ENCODE peak calls at places on chromosomes 11 and 22, in four cellular contexts. One of them, this sample, is unnamed.

GRCh38 chr11:134537941-134538340 is 125.9 kb upstream of the B3GAT1 start:
- DNase-seq in HepG2: no peak
- DNase-seq in body of pancreas: peak
- DNase-seq in heart left ventricle: peak
- DNase-seq in this sample: no peak

GRCh38 chr11:16897460-16898061 is 116.7 kb downstream of the PLEKHA7 start:
- DNase-seq in HepG2: no peak
- DNase-seq in body of pancreas: no peak
- DNase-seq in heart left ventricle: no peak
- DNase-seq in this sample: no peak

GRCh38 chr11:97934572-97935208 is 1086.1 kb upstream of the CNTN5 start:
- DNase-seq in HepG2: no peak
- DNase-seq in body of pancreas: no peak
- DNase-seq in heart left ventricle: no peak
- DNase-seq in this sample: no peak

GRCh38 chr11:289145-289705 is 299 bp downstream of the PGGHG start:
- DNase-seq in HepG2: no peak
- DNase-seq in body of pancreas: no peak
- DNase-seq in heart left ventricle: no peak
- DNase-seq in this sample: peak

GRCh38 chr22:25406510-25407210 is 157.8 kb upstream of the GRK3 start:
- DNase-seq in HepG2: peak
- DNase-seq in body of pancreas: no peak
- DNase-seq in heart left ventricle: peak
- DNase-seq in this sample: no peak

GRCh38 chr11:9250139-9250582 is 15.0 kb downstream of the DENND5A start:
- DNase-seq in HepG2: no peak
- DNase-seq in body of pancreas: no peak
- DNase-seq in heart left ventricle: no peak
- DNase-seq in this sample: no peak

GRCh38 chr11:115325523-115325922 is 178.7 kb downstream of the CADM1 start:
- DNase-seq in HepG2: no peak
- DNase-seq in body of pancreas: no peak
- DNase-seq in heart left ventricle: no peak
- DNase-seq in this sample: no peak

GRCh38 chr11:8671242-8671641 is 11.2 kb downstream of the TRIM66 start:
- DNase-seq in HepG2: no peak
- DNase-seq in body of pancreas: no peak
- DNase-seq in heart left ventricle: peak
- DNase-seq in this sample: peak

GRCh38 chr11:84526250-84526649 is 1100.9 kb downstream of the DLG2 start:
- DNase-seq in HepG2: no peak
- DNase-seq in body of pancreas: no peak
- DNase-seq in heart left ventricle: no peak
- DNase-seq in this sample: no peak

GRCh38 chr11:119018074-119018938 is at the start of the genes RPS25 and TRAPPC4:
- DNase-seq in HepG2: peak
- DNase-seq in body of pancreas: peak
- DNase-seq in heart left ventricle: peak
- DNase-seq in this sample: peak
- TF ChIP-seq POLR2A in HepG2: peak
- TF ChIP-seq POLR2A in body of pancreas: peak
- TF ChIP-seq POLR2A in heart left ventricle: peak
- TF ChIP-seq POLR2A in this sample: peak

GRCh38 chr11:76462317-76462716 is 17.5 kb downstream of the EMSY start:
- DNase-seq in HepG2: no peak
- DNase-seq in body of pancreas: no peak
- DNase-seq in heart left ventricle: no peak
- DNase-seq in this sample: no peak
- H3K27ac ChIP-seq in HepG2: no peak
- H3K27ac ChIP-seq in body of pancreas: no peak
- H3K27ac ChIP-seq in heart left ventricle: no peak
- H3K27ac ChIP-seq in this sample: no peak

GRCh38 chr11:62923634-62924411 is 2.7 kb upstream of the CHRM1 start:
- DNase-seq in HepG2: no peak
- DNase-seq in body of pancreas: no peak
- DNase-seq in heart left ventricle: no peak
- DNase-seq in this sample: no peak

GRCh38 chr11:62925745-62926668 is 4.8 kb upstream of the CHRM1 start:
- DNase-seq in HepG2: no peak
- DNase-seq in body of pancreas: no peak
- DNase-seq in heart left ventricle: no peak
- DNase-seq in this sample: no peak

GRCh38 chr11:62922653-62923371 is 1.6 kb upstream of the CHRM1 start:
- DNase-seq in HepG2: no peak
- DNase-seq in body of pancreas: no peak
- DNase-seq in heart left ventricle: no peak
- DNase-seq in this sample: no peak

GRCh38 chr11:62926669-62927455 is 5.7 kb upstream of the CHRM1 start:
- DNase-seq in HepG2: no peak
- DNase-seq in body of pancreas: no peak
- DNase-seq in heart left ventricle: no peak
- DNase-seq in this sample: no peak

DNA sequence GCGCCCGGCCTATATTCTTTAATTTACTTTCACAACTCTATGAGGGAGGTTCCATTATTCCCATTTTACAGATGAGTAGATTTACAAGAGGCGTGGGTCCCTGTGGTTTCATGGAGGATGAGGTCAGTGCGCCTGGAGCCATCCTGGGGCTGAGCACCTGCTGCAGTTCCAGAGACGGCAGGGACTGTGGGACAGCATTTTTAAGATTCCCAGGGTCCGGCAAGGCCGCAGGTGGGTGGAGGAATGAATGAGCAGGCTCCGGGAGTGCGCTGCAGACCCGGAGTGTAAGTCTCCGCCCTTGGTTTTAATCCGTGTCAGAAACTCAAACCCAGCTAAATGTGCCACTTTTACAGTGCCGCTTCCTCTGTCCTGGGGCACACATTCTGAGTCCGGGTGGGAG is 4.1 kb upstream of the CHRM1 start:
- DNase-seq in HepG2: no peak
- DNase-seq in body of pancreas: no peak
- DNase-seq in heart left ventricle: no peak
- DNase-seq in this sample: no peak
- H3K4me3 ChIP-seq in HepG2: no peak
- H3K4me3 ChIP-seq in body of pancreas: no peak
- H3K4me3 ChIP-seq in heart left ventricle: no peak
- H3K4me3 ChIP-seq in this sample: no peak

DNA sequence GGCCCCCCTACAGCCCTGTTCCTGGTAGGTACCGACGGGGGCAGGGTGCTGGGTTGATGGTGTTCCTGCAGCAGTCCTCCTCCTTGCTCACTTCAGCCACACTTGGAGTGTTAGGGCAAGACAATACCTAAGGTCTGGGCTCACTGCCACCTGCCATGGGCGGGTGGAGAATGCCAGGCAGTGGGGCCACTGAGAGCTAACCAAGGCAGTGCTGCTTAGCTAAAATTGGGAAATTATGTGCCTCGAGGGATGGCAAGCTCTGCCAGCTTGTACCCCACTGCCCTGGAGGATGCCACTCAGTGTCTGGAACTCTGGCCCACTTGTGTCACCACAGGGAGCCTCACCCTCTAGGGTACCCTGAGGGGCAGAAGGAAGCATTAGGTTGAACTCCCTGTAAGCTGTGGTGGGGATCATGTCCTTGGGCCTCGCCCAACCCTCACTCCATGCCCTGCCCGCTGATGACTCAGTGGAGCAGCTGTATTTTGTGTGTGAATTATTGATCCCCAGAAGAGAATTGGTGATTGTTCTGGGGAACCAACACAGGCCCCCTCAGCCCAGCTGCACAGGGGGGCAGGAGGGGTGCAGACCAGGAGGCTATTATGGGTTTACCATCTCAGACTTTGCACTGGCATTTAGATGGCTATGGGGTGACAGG is 17.7 kb downstream of the PHLDB1 start:
- DNase-seq in HepG2: no peak
- DNase-seq in body of pancreas: no peak
- DNase-seq in heart left ventricle: no peak
- DNase-seq in this sample: no peak
- TF ChIP-seq POLR2A in HepG2: no peak
- TF ChIP-seq POLR2A in body of pancreas: no peak
- TF ChIP-seq POLR2A in heart left ventricle: no peak
- TF ChIP-seq POLR2A in this sample: no peak

GRCh38 chr22:39144101-39144815 is 8.2 kb downstream of the CBX7 start:
- DNase-seq in HepG2: no peak
- DNase-seq in body of pancreas: no peak
- DNase-seq in heart left ventricle: peak
- DNase-seq in this sample: no peak
- H3K27ac ChIP-seq in HepG2: no peak
- H3K27ac ChIP-seq in body of pancreas: peak
- H3K27ac ChIP-seq in heart left ventricle: peak
- H3K27ac ChIP-seq in this sample: peak

GRCh38 chr11:111426615-111427014 is 47.5 kb upstream of the POU2AF1 start:
- DNase-seq in HepG2: no peak
- DNase-seq in body of pancreas: no peak
- DNase-seq in heart left ventricle: no peak
- DNase-seq in this sample: no peak

GRCh38 chr11:111429066-111429506 is 50.0 kb upstream of the POU2AF1 start:
- DNase-seq in HepG2: peak
- DNase-seq in body of pancreas: peak
- DNase-seq in heart left ventricle: no peak
- DNase-seq in this sample: peak

GRCh38 chr11:111428113-111428876 is 49.2 kb upstream of the POU2AF1 start:
- DNase-seq in HepG2: no peak
- DNase-seq in body of pancreas: no peak
- DNase-seq in heart left ventricle: no peak
- DNase-seq in this sample: no peak

GRCh38 chr11:111423250-111423615 is 44.2 kb upstream of the POU2AF1 start:
- DNase-seq in HepG2: no peak
- DNase-seq in body of pancreas: no peak
- DNase-seq in heart left ventricle: no peak
- DNase-seq in this sample: no peak

DNA sequence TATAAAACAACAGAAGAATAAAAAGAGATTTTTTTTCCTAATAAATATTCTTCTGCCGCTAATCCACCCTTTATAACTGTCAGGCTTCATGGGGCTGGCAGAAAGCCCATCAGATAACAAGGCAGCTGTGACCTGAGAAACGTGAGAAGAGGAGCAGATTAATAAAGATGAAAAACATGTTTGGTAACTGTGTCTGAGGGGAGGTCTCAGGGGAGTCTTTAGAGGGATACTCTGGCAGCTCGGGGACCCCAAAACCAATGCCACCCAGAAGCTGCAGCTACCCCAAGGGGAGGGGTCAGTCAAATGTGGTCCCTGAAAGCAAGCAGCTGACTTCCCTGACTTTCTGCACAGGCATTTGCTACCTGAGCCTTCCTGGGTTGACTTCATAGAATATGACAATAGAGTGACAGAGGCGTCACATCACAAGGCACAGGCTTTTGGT is 48.4 kb upstream of the POU2AF1 start:
- DNase-seq in HepG2: peak
- DNase-seq in body of pancreas: no peak
- DNase-seq in heart left ventricle: no peak
- DNase-seq in this sample: no peak
- H3K4me3 ChIP-seq in HepG2: no peak
- H3K4me3 ChIP-seq in body of pancreas: no peak
- H3K4me3 ChIP-seq in heart left ventricle: no peak
- H3K4me3 ChIP-seq in this sample: no peak

This sample was measured in uterus.